ENCODE peak calls at places on chromosome 22, in seven cellular contexts. One of them, this sample, is unnamed.

GRCh38 chr22:48782326-48782725 is 1045.3 kb downstream of the BRD1 start:
- DNase-seq in PC-3: no peak
- DNase-seq in mesothelial cell of epicardium: no peak
- DNase-seq in choroid plexus epithelial cell: no peak
- DNase-seq in IMR-90: no peak
- DNase-seq in fibroblast of lung: no peak
- DNase-seq in fibroblast of mammary gland: no peak
- DNase-seq in this sample: no peak

GRCh38 chr22:17970205-17970708 is 54.1 kb downstream of the MICAL3 start:
- DNase-seq in PC-3: no peak
- DNase-seq in mesothelial cell of epicardium: no peak
- DNase-seq in choroid plexus epithelial cell: peak
- DNase-seq in IMR-90: peak
- DNase-seq in fibroblast of lung: peak
- DNase-seq in fibroblast of mammary gland: peak
- DNase-seq in this sample: no peak

GRCh38 chr22:22508274-22509176 is at the start of gene ZNF280B:
- DNase-seq in PC-3: peak
- DNase-seq in mesothelial cell of epicardium: peak
- DNase-seq in choroid plexus epithelial cell: peak
- DNase-seq in IMR-90: peak
- DNase-seq in fibroblast of lung: peak
- DNase-seq in fibroblast of mammary gland: peak
- DNase-seq in this sample: peak

GRCh38 chr22:25919452-25919851 is 177.5 kb downstream of the MYO18B start:
- DNase-seq in PC-3: no peak
- DNase-seq in mesothelial cell of epicardium: no peak
- DNase-seq in choroid plexus epithelial cell: no peak
- DNase-seq in IMR-90: no peak
- DNase-seq in fibroblast of lung: no peak
- DNase-seq in fibroblast of mammary gland: no peak
- DNase-seq in this sample: no peak

GRCh38 chr22:41256254-41256897 is 15.6 kb upstream of the CHADL start:
- DNase-seq in PC-3: peak
- DNase-seq in mesothelial cell of epicardium: no peak
- DNase-seq in choroid plexus epithelial cell: peak
- DNase-seq in IMR-90: peak
- DNase-seq in fibroblast of lung: peak
- DNase-seq in fibroblast of mammary gland: peak
- DNase-seq in this sample: no peak

GRCh38 chr22:35883028-35883620 is 145.5 kb downstream of the RBFOX2 start:
- DNase-seq in PC-3: peak
- DNase-seq in mesothelial cell of epicardium: no peak
- DNase-seq in choroid plexus epithelial cell: peak
- DNase-seq in IMR-90: peak
- DNase-seq in fibroblast of lung: peak
- DNase-seq in fibroblast of mammary gland: peak
- DNase-seq in this sample: no peak

GRCh38 chr22:44363214-44363979 is 50.6 kb upstream of the SHISAL1 start:
- DNase-seq in PC-3: peak
- DNase-seq in mesothelial cell of epicardium: no peak
- DNase-seq in choroid plexus epithelial cell: peak
- DNase-seq in IMR-90: peak
- DNase-seq in fibroblast of lung: peak
- DNase-seq in fibroblast of mammary gland: peak
- DNase-seq in this sample: no peak

GRCh38 chr22:22488736-22489135 is 19.8 kb downstream of the ZNF280B start:
- DNase-seq in PC-3: no peak
- DNase-seq in mesothelial cell of epicardium: no peak
- DNase-seq in choroid plexus epithelial cell: no peak
- DNase-seq in IMR-90: no peak
- DNase-seq in fibroblast of lung: no peak
- DNase-seq in fibroblast of mammary gland: no peak
- DNase-seq in this sample: no peak

GRCh38 chr22:27115816-27116256 is 458.4 kb downstream of the MIAT start:
- DNase-seq in PC-3: peak
- DNase-seq in mesothelial cell of epicardium: no peak
- DNase-seq in choroid plexus epithelial cell: peak
- DNase-seq in IMR-90: peak
- DNase-seq in fibroblast of lung: no peak
- DNase-seq in fibroblast of mammary gland: peak
- DNase-seq in this sample: no peak

GRCh38 chr22:44917372-44918165 is 92.2 kb downstream of the PHF21B start:
- DNase-seq in PC-3: no peak
- DNase-seq in mesothelial cell of epicardium: no peak
- DNase-seq in choroid plexus epithelial cell: no peak
- DNase-seq in IMR-90: no peak
- DNase-seq in fibroblast of lung: no peak
- DNase-seq in fibroblast of mammary gland: no peak
- DNase-seq in this sample: no peak

GRCh38 chr22:25110846-25111578 is 88.6 kb upstream of the CRYBB3 start:
- DNase-seq in PC-3: peak
- DNase-seq in mesothelial cell of epicardium: peak
- DNase-seq in choroid plexus epithelial cell: peak
- DNase-seq in IMR-90: peak
- DNase-seq in fibroblast of lung: peak
- DNase-seq in fibroblast of mammary gland: peak
- DNase-seq in this sample: peak

GRCh38 chr22:44445307-44445680 is 52.7 kb downstream of the RTL6 start:
- DNase-seq in PC-3: no peak
- DNase-seq in mesothelial cell of epicardium: no peak
- DNase-seq in choroid plexus epithelial cell: no peak
- DNase-seq in IMR-90: no peak
- DNase-seq in fibroblast of lung: no peak
- DNase-seq in fibroblast of mammary gland: no peak
- DNase-seq in this sample: no peak

GRCh38 chr22:17563936-17564391 is 666 bp downstream of the SLC25A18 start:
- DNase-seq in PC-3: no peak
- DNase-seq in mesothelial cell of epicardium: no peak
- DNase-seq in choroid plexus epithelial cell: peak
- DNase-seq in IMR-90: peak
- DNase-seq in fibroblast of lung: peak
- DNase-seq in fibroblast of mammary gland: peak
- DNase-seq in this sample: no peak

GRCh38 chr22:36022162-36022561 is 6.5 kb downstream of the RBFOX2 start:
- DNase-seq in PC-3: no peak
- DNase-seq in mesothelial cell of epicardium: no peak
- DNase-seq in choroid plexus epithelial cell: peak
- DNase-seq in IMR-90: peak
- DNase-seq in fibroblast of lung: peak
- DNase-seq in fibroblast of mammary gland: peak
- DNase-seq in this sample: no peak

GRCh38 chr22:18110194-18110943 is at the start of gene TUBA8:
- DNase-seq in PC-3: peak
- DNase-seq in mesothelial cell of epicardium: no peak
- DNase-seq in choroid plexus epithelial cell: peak
- DNase-seq in IMR-90: peak
- DNase-seq in fibroblast of lung: peak
- DNase-seq in fibroblast of mammary gland: no peak
- DNase-seq in this sample: peak

GRCh38 chr22:39684702-39685281 is 114.2 kb downstream of the CACNA1I start:
- DNase-seq in PC-3: peak
- DNase-seq in mesothelial cell of epicardium: no peak
- DNase-seq in choroid plexus epithelial cell: no peak
- DNase-seq in IMR-90: no peak
- DNase-seq in fibroblast of lung: no peak
- DNase-seq in fibroblast of mammary gland: no peak
- DNase-seq in this sample: no peak

DNA sequence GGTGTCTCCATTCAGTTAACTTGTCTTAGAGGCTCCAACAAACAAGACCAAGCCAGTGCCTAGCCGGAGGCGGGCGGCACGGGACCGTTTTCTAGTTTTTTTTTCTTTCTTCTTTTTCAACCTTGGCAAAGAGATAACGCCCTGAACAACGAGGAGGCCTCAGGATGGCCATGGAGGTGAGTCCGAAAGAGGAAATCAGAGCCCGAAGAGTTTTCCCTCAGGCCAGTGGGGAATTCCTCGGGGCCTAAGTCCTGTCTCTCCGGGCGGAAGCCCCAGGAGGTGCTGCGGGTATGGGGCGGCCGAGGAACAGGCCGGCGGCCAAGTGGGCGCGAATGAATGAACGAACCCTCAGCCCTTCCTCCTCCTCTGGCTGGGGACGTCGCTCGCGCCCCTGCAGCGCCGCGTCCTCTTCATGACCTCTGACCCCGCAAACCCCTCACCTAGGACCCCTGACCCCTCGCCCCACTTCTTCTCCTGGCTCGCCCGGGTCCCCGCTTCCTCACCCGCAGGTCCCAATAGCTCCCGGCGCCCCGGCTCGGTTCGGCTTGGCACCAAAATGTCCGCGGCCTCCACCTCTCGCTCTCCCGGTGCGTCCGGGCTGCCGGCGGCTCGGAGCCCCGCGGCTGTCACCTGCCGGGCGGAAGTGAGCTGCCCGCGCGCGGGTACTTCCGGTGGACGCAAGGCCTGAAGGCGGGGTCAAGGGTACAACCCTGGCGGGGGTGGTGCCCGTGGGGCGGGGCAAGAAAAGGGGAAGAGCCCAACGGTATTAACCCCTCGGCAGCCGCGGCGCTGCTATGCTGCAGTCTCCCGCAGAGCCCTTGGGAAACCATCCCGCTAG is at the start of gene AP1B1:
- DNase-seq in PC-3: peak
- DNase-seq in mesothelial cell of epicardium: peak
- DNase-seq in choroid plexus epithelial cell: peak
- DNase-seq in IMR-90: peak
- DNase-seq in fibroblast of lung: peak
- DNase-seq in fibroblast of mammary gland: peak
- DNase-seq in this sample: peak
- TF ChIP-seq CTCF in PC-3: no peak
- TF ChIP-seq CTCF in mesothelial cell of epicardium: no peak
- TF ChIP-seq CTCF in choroid plexus epithelial cell: no peak
- TF ChIP-seq CTCF in IMR-90: no peak
- TF ChIP-seq CTCF in fibroblast of lung: no peak
- TF ChIP-seq CTCF in fibroblast of mammary gland: no peak
- TF ChIP-seq CTCF in this sample: no peak

DNA sequence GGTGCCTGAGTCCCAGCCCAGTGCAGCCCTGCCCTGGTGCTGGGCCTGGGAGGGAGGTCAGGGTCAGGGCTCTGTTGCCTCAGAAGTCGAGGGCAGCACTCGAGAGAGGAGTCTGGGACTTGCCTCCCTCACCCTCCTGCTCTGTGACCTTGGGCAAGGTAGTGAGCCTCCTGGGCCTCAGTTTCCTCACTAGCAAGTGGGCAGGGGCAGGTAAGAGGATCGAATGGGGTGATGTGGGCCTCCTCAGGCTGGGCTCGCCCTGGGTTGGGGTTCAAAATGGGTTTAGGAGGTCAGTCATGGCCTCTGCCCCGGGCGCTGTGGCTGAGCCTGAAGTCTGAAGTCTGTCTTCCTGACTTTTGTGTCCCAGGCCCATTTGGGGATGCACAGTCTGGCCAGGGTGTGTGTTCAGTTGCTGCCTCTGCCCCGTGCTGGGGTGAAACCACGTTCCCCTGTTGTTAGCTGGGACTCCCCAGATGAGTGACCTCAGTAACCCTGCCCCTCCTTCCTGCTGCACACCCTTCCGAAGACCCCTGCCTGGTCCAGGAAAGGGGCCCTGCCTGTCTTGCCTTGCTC is 40.9 kb upstream of the CELSR1 start:
- DNase-seq in PC-3: no peak
- DNase-seq in mesothelial cell of epicardium: no peak
- DNase-seq in choroid plexus epithelial cell: no peak
- DNase-seq in IMR-90: no peak
- DNase-seq in fibroblast of lung: no peak
- DNase-seq in fibroblast of mammary gland: no peak
- DNase-seq in this sample: no peak
- TF ChIP-seq CTCF in PC-3: no peak
- TF ChIP-seq CTCF in mesothelial cell of epicardium: no peak
- TF ChIP-seq CTCF in choroid plexus epithelial cell: no peak
- TF ChIP-seq CTCF in IMR-90: no peak
- TF ChIP-seq CTCF in fibroblast of lung: no peak
- TF ChIP-seq CTCF in fibroblast of mammary gland: no peak
- TF ChIP-seq CTCF in this sample: no peak

GRCh38 chr22:43270949-43271348 is 72.2 kb downstream of the SCUBE1 start:
- DNase-seq in PC-3: no peak
- DNase-seq in mesothelial cell of epicardium: no peak
- DNase-seq in choroid plexus epithelial cell: no peak
- DNase-seq in IMR-90: no peak
- DNase-seq in fibroblast of lung: no peak
- DNase-seq in fibroblast of mammary gland: no peak
- DNase-seq in this sample: no peak

GRCh38 chr22:43269325-43270040 is 73.7 kb downstream of the SCUBE1 start:
- DNase-seq in PC-3: no peak
- DNase-seq in mesothelial cell of epicardium: no peak
- DNase-seq in choroid plexus epithelial cell: no peak
- DNase-seq in IMR-90: no peak
- DNase-seq in fibroblast of lung: no peak
- DNase-seq in fibroblast of mammary gland: no peak
- DNase-seq in this sample: no peak

GRCh38 chr22:43272301-43272700 is 70.9 kb downstream of the SCUBE1 start:
- DNase-seq in PC-3: no peak
- DNase-seq in mesothelial cell of epicardium: no peak
- DNase-seq in choroid plexus epithelial cell: no peak
- DNase-seq in IMR-90: peak
- DNase-seq in fibroblast of lung: no peak
- DNase-seq in fibroblast of mammary gland: no peak
- DNase-seq in this sample: no peak

GRCh38 chr22:43268261-43268660 is 74.9 kb downstream of the SCUBE1 start:
- DNase-seq in PC-3: no peak
- DNase-seq in mesothelial cell of epicardium: no peak
- DNase-seq in choroid plexus epithelial cell: no peak
- DNase-seq in IMR-90: no peak
- DNase-seq in fibroblast of lung: no peak
- DNase-seq in fibroblast of mammary gland: no peak
- DNase-seq in this sample: no peak

GRCh38 chr22:43270314-43270908 is 72.8 kb downstream of the SCUBE1 start:
- DNase-seq in PC-3: peak
- DNase-seq in mesothelial cell of epicardium: no peak
- DNase-seq in choroid plexus epithelial cell: peak
- DNase-seq in IMR-90: no peak
- DNase-seq in fibroblast of lung: no peak
- DNase-seq in fibroblast of mammary gland: no peak
- DNase-seq in this sample: no peak
- TF ChIP-seq CTCF in PC-3: peak
- TF ChIP-seq CTCF in mesothelial cell of epicardium: no peak
- TF ChIP-seq CTCF in choroid plexus epithelial cell: peak
- TF ChIP-seq CTCF in IMR-90: no peak
- TF ChIP-seq CTCF in fibroblast of lung: peak
- TF ChIP-seq CTCF in fibroblast of mammary gland: no peak
- TF ChIP-seq CTCF in this sample: no peak

GRCh38 chr22:42721045-42721434 is 370 bp upstream of the A4GALT start:
- DNase-seq in PC-3: no peak
- DNase-seq in mesothelial cell of epicardium: no peak
- DNase-seq in choroid plexus epithelial cell: no peak
- DNase-seq in IMR-90: no peak
- DNase-seq in fibroblast of lung: no peak
- DNase-seq in fibroblast of mammary gland: no peak
- DNase-seq in this sample: no peak

GRCh38 chr22:42717197-42717967 is 3.3 kb downstream of the A4GALT start:
- DNase-seq in PC-3: no peak
- DNase-seq in mesothelial cell of epicardium: no peak
- DNase-seq in choroid plexus epithelial cell: no peak
- DNase-seq in IMR-90: no peak
- DNase-seq in fibroblast of lung: no peak
- DNase-seq in fibroblast of mammary gland: peak
- DNase-seq in this sample: no peak

GRCh38 chr22:42720263-42721044 is at the start of gene A4GALT:
- DNase-seq in PC-3: no peak
- DNase-seq in mesothelial cell of epicardium: no peak
- DNase-seq in choroid plexus epithelial cell: no peak
- DNase-seq in IMR-90: no peak
- DNase-seq in fibroblast of lung: no peak
- DNase-seq in fibroblast of mammary gland: no peak
- DNase-seq in this sample: peak

GRCh38 chr22:42719656-42720262 is 911 bp downstream of the A4GALT start:
- DNase-seq in PC-3: no peak
- DNase-seq in mesothelial cell of epicardium: no peak
- DNase-seq in choroid plexus epithelial cell: no peak
- DNase-seq in IMR-90: no peak
- DNase-seq in fibroblast of lung: no peak
- DNase-seq in fibroblast of mammary gland: no peak
- DNase-seq in this sample: no peak

GRCh38 chr22:42719133-42719532 is 1.5 kb downstream of the A4GALT start:
- DNase-seq in PC-3: no peak
- DNase-seq in mesothelial cell of epicardium: no peak
- DNase-seq in choroid plexus epithelial cell: no peak
- DNase-seq in IMR-90: no peak
- DNase-seq in fibroblast of lung: no peak
- DNase-seq in fibroblast of mammary gland: no peak
- DNase-seq in this sample: no peak
- TF ChIP-seq CTCF in PC-3: no peak
- TF ChIP-seq CTCF in mesothelial cell of epicardium: no peak
- TF ChIP-seq CTCF in choroid plexus epithelial cell: no peak
- TF ChIP-seq CTCF in IMR-90: no peak
- TF ChIP-seq CTCF in fibroblast of lung: no peak
- TF ChIP-seq CTCF in fibroblast of mammary gland: no peak
- TF ChIP-seq CTCF in this sample: no peak

This sample was measured in activated CD8-positive, alpha-beta T cell treated with anti-CD3 and anti-CD28 coated beads for 36 hours.